ENCODE peak calls at places on chromosomes 11 and 22, in eight cellular contexts. U is spleen; M is right lobe of liver; O is naive thymus-derived CD4-positive, alpha-beta T cell; D is fibroblast of lung; G is upper lobe of right lung; V is kidney; X is AG04450. Z is an unnamed sample. For H3K9me3, the result is how much of the 10 kb centered on the place peaks cover.

GRCh38 chr11:8832571-8833260 is 78.3 kb upstream of the AKIP1 start:
- DNase-seq in X (peak), U (no peak), O (no peak), V (peak), G (peak), D (peak), M (peak), Z (no peak)

GRCh38 chr11:78931891-78932290 is 357.2 kb upstream of the NARS2 start:
- DNase-seq in D (no peak), O (no peak), M (no peak), X (no peak), U (no peak), G (no peak), V (no peak), Z (no peak)

GRCh38 chr22:36486619-36487384 is 5.4 kb upstream of the TXN2 start:
- DNase-seq in D (peak), U (no peak), M (no peak), X (no peak), G (no peak), O (peak), V (no peak), Z (peak)

GRCh38 chr22:40898850-40899357 is 37.0 kb upstream of the DNAJB7 start:
- DNase-seq in V (no peak), G (no peak), U (no peak), O (peak), M (no peak), X (peak), D (peak), Z (no peak)

GRCh38 chr11:117010808-117011540 is 87.3 kb downstream of the SIK3 start:
- DNase-seq in O (no peak), U (no peak), D (peak), X (peak), M (no peak), V (no peak), G (no peak), Z (peak)

GRCh38 chr22:32233091-32233490 is 22.1 kb downstream of the SLC5A4 start:
- DNase-seq in V (no peak), D (no peak), G (no peak), M (no peak), X (no peak), U (no peak), O (no peak), Z (no peak)

GRCh38 chr22:40204331-40205116 is 26.8 kb downstream of the TNRC6B start:
- DNase-seq in X (no peak), G (no peak), O (no peak), U (no peak), V (no peak), M (no peak), D (peak), Z (no peak)

GRCh38 chr11:111916768-111917167 is 1.9 kb upstream of the C11orf52 start:
- DNase-seq in O (no peak), G (no peak), M (no peak), V (no peak), U (no peak), X (no peak), D (no peak), Z (no peak)

DNA sequence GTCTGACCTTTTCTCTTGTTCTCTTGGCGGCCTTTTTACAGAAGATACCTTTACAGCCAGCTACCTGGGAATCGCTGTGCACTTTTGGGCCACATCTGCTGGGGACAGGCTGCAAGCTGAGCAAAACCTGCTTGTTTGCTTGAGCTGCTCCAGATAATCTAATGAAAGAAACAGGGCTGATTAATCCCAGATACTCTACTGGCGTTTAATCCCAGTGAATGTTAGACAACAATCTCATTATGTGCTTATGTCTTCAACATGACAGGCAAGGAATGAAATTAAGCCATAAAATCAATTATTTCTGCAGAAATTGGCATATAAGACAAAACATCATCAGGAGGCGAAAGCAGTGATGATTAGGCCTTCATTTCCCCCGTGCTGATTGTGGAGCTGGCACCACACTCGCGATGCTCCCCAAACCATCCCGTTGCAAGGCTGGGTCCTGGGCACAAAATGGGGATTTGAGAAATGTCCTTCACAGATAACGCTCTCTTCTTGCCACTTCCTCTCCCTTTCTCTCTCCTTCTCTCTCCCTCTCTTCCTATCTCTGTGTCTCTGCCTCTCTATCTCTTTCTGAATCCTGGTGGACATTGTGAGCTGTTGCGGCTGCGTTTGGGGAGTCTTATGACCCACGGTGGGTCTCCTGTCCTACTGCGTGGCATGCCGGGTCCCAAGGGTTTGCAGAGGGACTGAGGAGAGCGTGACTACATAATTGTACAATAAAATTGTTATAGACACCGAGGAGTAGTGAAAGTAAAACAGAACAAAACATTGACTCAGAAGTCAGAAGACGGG is 1053.9 kb downstream of the TBC1D22A start:
- DNase-seq in V (no peak), X (no peak), D (no peak), M (no peak), U (no peak), O (no peak), G (no peak), Z (no peak)
- H3K9me3 ChIP-seq in V (under half), X (half or more), D (under half), M (under half), U (under half), O (under half), G (under half), Z (under half)

GRCh38 chr11:114609429-114609828 is 13.8 kb upstream of the NXPE4 start:
- DNase-seq in U (no peak), X (no peak), V (no peak), O (no peak), D (no peak), G (no peak), M (no peak), Z (no peak)

GRCh38 chr11:114606003-114606801 is 10.6 kb upstream of the NXPE4 start:
- DNase-seq in V (no peak), U (no peak), M (no peak), G (no peak), D (no peak), X (no peak), O (no peak), Z (no peak)

GRCh38 chr11:114605370-114605769 is 9.8 kb upstream of the NXPE4 start:
- DNase-seq in D (no peak), X (no peak), G (no peak), M (no peak), O (no peak), U (no peak), V (no peak), Z (no peak)

GRCh38 chr11:114610550-114610949 is 15.0 kb upstream of the NXPE4 start:
- DNase-seq in U (no peak), M (no peak), V (no peak), D (no peak), O (no peak), X (no peak), G (no peak), Z (no peak)

DNA sequence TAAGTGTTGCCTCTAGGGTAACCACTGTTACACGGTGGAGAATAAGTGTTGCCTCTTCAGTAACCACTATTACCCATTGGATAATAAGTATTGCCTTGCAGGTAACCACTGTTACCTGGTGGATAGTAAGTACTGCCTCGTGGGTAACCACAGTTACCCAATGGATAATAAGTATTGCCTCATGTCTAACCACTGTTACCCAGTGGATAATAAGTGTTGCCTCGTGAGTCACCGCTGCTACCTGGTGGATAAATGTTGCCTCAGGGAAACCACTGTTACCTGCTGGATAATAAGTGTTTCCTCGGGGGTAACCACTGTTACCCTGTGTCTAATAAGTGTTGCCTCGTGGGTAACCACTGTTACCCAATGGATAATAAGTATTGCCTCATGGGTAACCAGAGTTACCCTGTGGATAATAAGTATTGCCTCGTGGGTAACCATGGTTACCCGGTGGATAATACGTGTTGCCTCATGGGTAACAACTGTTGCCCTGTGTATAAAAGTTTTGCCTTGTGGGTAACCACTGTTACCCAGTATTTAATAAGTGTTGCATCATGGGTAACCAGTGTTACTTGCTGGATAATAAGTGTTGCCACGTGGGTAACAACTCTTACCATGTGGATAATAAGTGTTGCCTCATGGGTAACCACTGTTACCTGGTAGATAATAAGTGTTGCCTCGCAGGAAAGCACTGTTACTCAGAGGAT is 12.3 kb upstream of the NXPE4 start:
- DNase-seq in M (no peak), D (no peak), X (no peak), V (no peak), G (no peak), U (no peak), O (no peak), Z (no peak)
- H3K9me3 ChIP-seq in M (under half), D (under half), X (under half), V (under half), G (under half), U (under half), O (under half), Z (under half)

GRCh38 chr11:85941380-85941973 is 86.3 kb downstream of the CCDC83 start:
- DNase-seq in X (peak), V (no peak), G (no peak), M (peak), U (no peak), D (peak), O (no peak), Z (peak)
- H3K9me3 ChIP-seq in X (under half), V (under half), G (under half), M (under half), U (under half), D (under half), O (under half), Z (under half)

GRCh38 chr22:48947636-48948035 is 880.0 kb downstream of the BRD1 start:
- DNase-seq in X (no peak), M (no peak), D (no peak), V (no peak), G (peak), O (no peak), U (no peak), Z (no peak)
- H3K9me3 ChIP-seq in X (half or more), M (under half), D (under half), V (under half), G (under half), O (under half), U (under half), Z (under half)

DNA sequence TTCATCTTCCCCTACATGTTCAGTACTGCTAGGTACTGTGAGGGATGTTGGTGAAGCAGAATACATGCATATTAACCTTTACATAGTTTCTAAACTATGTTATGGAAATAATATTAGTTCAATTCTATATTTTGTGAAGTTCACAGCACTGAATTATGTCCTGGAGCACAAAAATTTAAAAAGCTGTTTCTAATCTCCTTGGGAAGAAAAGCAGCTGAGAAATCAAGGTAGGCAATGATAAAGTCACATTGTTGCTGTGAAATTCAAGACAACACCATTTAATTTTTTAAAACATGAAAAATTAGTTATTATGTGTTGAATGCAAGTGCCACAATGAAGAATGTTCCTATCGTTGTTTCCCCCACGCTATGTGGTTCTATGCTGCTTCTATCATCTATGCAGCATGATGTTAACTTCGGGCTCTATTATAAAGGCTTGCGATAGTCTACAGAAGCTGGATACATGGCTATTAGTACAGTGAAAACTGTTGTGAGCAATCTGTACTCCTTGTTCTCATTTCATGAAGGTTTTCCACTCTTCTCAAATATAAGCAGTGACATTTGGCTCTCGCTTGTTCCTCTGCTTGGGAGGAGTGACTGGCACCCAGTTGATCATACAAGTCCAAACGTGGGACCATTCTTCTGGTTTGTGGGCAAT is 164.3 kb downstream of the AASDHPPT start:
- DNase-seq in U (no peak), M (no peak), V (no peak), D (no peak), X (no peak), O (no peak), G (no peak), Z (no peak)
- H3K9me3 ChIP-seq in U (under half), M (under half), V (under half), D (under half), X (under half), O (under half), G (under half), Z (under half)

GRCh38 chr11:120698918-120699317 is 187.4 kb downstream of the GRIK4 start:
- DNase-seq in V (no peak), M (no peak), D (no peak), O (no peak), X (no peak), U (no peak), G (no peak), Z (no peak)
- H3K9me3 ChIP-seq in V (under half), M (under half), D (under half), O (under half), X (under half), U (under half), G (under half), Z (under half)

DNA sequence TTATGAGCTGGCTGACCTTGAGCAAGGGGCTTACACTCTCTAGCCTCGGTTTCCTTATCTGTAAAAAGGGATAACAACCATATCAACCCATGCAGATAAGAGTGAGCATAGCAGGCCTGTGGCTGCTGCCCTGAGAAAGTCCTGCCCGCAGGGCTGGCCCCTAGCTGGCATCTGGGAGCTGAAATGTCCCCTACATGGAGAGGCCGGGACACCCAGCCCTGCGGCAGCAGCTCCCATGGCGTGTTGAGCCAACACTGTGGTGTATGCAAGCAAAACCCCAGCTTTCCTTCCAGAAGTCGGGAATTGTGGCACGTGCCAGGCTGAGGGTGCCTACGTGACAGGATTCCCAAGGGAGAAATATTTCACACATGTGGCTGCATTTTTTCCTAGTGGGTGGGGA is 358.9 kb downstream of the CTTN start:
- DNase-seq in U (peak), D (no peak), V (no peak), X (no peak), O (no peak), M (no peak), G (no peak), Z (no peak)
- H3K9me3 ChIP-seq in U (under half), D (under half), V (under half), X (under half), O (under half), M (under half), G (under half), Z (under half)